ENCODE peak calls at places on chromosomes 4 and X, in four cellular contexts. U is endothelial cell of umbilical vein, P is esophagus squamous epithelium, I is mucosa of descending colon. C is an unnamed sample.
A peak's percentile ranks its signal among the peaks of the same experiment; 100 is the strongest.

GRCh38 chrX:118240359-118240758 is 105.5 kb upstream of the WDR44 start:
- DNase-seq in U (peak; percentile 6), P (no peak), I (no peak), C (no peak)

GRCh38 chr4:25030283-25031076 is at the start of gene LGI2:
- DNase-seq in U (no peak), I (peak; percentile 36), P (no peak), C (no peak)

GRCh38 chr4:56506110-56506705 is 617 bp downstream of the ARL9 start:
- DNase-seq in I (no peak), U (peak; percentile 21), P (no peak), C (peak; percentile 27)

GRCh38 chrX:4850312-4850711 is 1136.9 kb upstream of the PRKX start:
- DNase-seq in I (no peak), P (no peak), U (no peak), C (no peak)

GRCh38 chr4:1359161-1359535 is 12.1 kb downstream of the UVSSA start:
- DNase-seq in P (no peak), U (no peak), I (no peak), C (no peak)

GRCh38 chr4:77194366-77194765 is 37.4 kb downstream of the CCNG2 start:
- DNase-seq in U (no peak), P (no peak), I (no peak), C (no peak)

GRCh38 chrX:153349952-153350351 is 16.0 kb downstream of the ZNF275 start:
- DNase-seq in U (no peak), I (no peak), P (no peak), C (no peak)

GRCh38 chrX:1026263-1027015 is 186.0 kb downstream of the CRLF2 start:
- DNase-seq in P (no peak), I (no peak), U (no peak), C (no peak)

GRCh38 chr4:13544556-13545393 is 467 bp upstream of the NKX3-2 start:
- DNase-seq in P (no peak), I (peak; percentile 81), U (peak; percentile 60), C (peak; percentile 77)

GRCh38 chr4:145956288-145956890 is 17.8 kb upstream of the ZNF827 start:
- DNase-seq in U (peak; percentile 43), P (no peak), I (no peak), C (peak; percentile 52)

GRCh38 chr4:139740531-139741041 is 75.0 kb downstream of the MGST2 start:
- DNase-seq in U (peak; percentile 92), P (peak; percentile 12), I (peak; percentile 38), C (no peak)

GRCh38 chrX:68724531-68725020 is 77.1 kb downstream of the STARD8 start:
- DNase-seq in P (no peak), I (no peak), U (no peak), C (peak; percentile 13)

GRCh38 chr4:6988016-6988715 is 55.0 kb upstream of the TADA2B start:
- DNase-seq in U (no peak), I (no peak), P (no peak), C (no peak)

GRCh38 chrX:150507251-150507856 is 61.1 kb upstream of the MTM1 start:
- DNase-seq in I (peak; percentile 40), P (no peak), U (peak; percentile 76), C (no peak)

GRCh38 chrX:41259516-41259915 is 74.4 kb upstream of the DDX3X start:
- DNase-seq in I (no peak), U (no peak), P (no peak), C (no peak)

GRCh38 chrX:137227164-137227563 is 193.4 kb upstream of the GPR101 start:
- DNase-seq in P (no peak), I (no peak), U (no peak), C (no peak)

GRCh38 chrX:18041656-18042055 is 179.0 kb downstream of the BEND2 start:
- DNase-seq in I (no peak), U (no peak), P (no peak), C (no peak)

GRCh38 chr4:11843927-11844326 is 415.2 kb upstream of the HS3ST1 start:
- DNase-seq in P (no peak), U (no peak), I (no peak), C (no peak)

GRCh38 chrX:131830400-131831184 is 192.5 kb upstream of the STK26 start:
- DNase-seq in U (peak; percentile 82), P (no peak), I (no peak), C (peak; percentile 88)
- H3K4me3 ChIP-seq in U (no peak overlapping the region), P (no peak overlapping the region), I (no peak overlapping the region), C (peak overlapping the region; percentile 32)

GRCh38 chr4:73170518-73171198 is 87.9 kb downstream of the ANKRD17 start:
- DNase-seq in P (no peak), I (no peak), U (no peak), C (no peak)
- H3K36me3 ChIP-seq in P (peaks cover 100% of the 10 kb centered on the region), I (no peaks in the 10 kb centered on the region), U (peaks cover 8% of the 10 kb centered on the region), C (peaks cover 91% of the 10 kb centered on the region)

DNA sequence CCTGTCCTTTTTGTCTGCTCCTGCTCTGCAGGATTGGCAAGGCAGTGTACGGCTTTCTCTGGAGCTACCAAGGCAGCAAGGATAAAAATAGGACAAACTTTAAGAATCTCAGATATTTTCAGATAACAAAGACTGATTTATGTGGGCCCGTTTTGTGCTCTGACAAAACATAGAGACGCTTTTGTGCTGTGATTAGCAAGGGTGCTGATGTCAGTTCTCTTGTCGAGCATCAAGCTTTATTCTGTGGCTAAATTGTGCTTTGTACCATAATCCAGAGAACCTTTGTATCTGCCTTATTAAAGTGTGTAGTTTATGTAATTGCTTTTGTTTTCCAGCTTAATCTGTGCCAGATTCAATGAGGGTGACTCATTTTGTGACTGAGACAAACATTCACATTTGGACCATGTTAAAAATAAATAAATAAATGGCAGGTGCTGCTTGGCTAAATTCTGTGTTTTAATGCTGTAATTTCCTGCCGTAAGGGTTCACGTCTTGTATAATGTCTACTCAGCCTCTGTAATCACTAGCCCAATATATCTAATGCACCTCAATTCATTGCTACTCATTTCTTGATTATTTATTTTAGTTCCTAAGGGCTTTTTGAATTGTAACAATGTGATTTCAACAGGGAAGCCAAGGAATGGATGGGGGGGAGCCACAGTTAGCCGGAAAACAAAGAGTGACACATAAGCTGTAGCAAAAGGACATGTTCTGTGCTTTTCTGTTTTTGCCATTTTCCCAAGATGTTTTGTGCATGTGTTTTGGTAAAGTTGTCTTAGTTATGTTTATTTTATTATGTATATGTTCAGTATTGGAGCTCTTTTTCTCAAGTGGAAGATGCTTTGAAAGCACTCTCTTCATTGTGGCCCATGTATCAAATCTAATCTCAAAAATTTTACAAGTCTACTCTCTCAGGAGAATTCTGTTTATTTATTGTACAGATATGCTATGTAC is 75.1 kb downstream of the GAB1 start:
- DNase-seq in I (no peak), P (no peak), U (peak; percentile 94), C (peak; percentile 12)
- H3K4me3 ChIP-seq in I (no peak overlapping the region), P (no peak overlapping the region), U (no peak overlapping the region), C (no peak overlapping the region)

DNA sequence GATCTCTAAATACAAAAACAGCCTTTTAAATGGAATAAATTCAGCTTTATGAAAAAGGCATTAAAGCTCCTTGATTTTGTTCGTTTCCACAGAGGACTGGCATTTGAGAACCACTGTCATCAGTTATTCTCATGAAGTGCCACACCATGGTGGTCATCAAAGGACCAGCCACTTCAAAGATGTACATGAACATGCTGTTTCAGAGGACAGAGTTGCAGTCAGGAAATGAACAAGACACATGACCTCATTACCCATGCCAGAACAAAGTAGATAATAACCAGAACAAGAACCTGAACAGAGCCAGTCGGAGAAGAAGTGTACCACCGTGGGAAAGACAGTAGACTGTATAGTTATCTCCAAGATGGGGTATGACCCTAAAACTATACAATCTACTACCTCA is 122.7 kb upstream of the HSD17B10 start:
- DNase-seq in I (no peak), U (no peak), P (no peak), C (no peak)
- H3K36me3 ChIP-seq in I (no peaks in the 10 kb centered on the region), U (peaks cover 33% of the 10 kb centered on the region), P (peaks cover 100% of the 10 kb centered on the region), C (peaks cover 89% of the 10 kb centered on the region)

GRCh38 chrX:129690435-129690834 is 35.7 kb upstream of the APLN start:
- DNase-seq in U (no peak), I (no peak), P (no peak), C (no peak)

GRCh38 chrX:129694805-129695204 is 40.0 kb upstream of the APLN start:
- DNase-seq in U (no peak), P (no peak), I (no peak), C (no peak)

GRCh38 chrX:129695937-129696336 is 41.2 kb upstream of the APLN start:
- DNase-seq in P (no peak), U (no peak), I (no peak), C (no peak)

GRCh38 chrX:129695535-129695934 is 40.8 kb upstream of the APLN start:
- DNase-seq in I (no peak), U (no peak), P (no peak), C (no peak)

GRCh38 chrX:129693343-129693742 is 38.6 kb upstream of the APLN start:
- DNase-seq in I (no peak), U (no peak), P (no peak), C (no peak)
- H3K4me3 ChIP-seq in I (no peak overlapping the region), U (no peak overlapping the region), P (no peak overlapping the region), C (no peak overlapping the region)

GRCh38 chr4:137524642-137525384 is 7.5 kb downstream of the PCDH18 start:
- DNase-seq in I (no peak), P (no peak), U (peak; percentile 57), C (no peak)
- H3K36me3 ChIP-seq in I (no peaks in the 10 kb centered on the region), P (peaks cover 11% of the 10 kb centered on the region), U (peaks cover 2% of the 10 kb centered on the region), C (peaks cover 57% of the 10 kb centered on the region)

GRCh38 chrX:72306851-72307645 is 1.3 kb upstream of the CITED1 start:
- DNase-seq in I (peak; percentile 72), U (peak; percentile 64), P (no peak), C (peak; percentile 62)

GRCh38 chrX:72307646-72308051 is 1.9 kb upstream of the CITED1 start:
- DNase-seq in I (no peak), P (no peak), U (no peak), C (no peak)

GRCh38 chrX:72309297-72310071 is 3.8 kb upstream of the CITED1 start:
- DNase-seq in U (no peak), I (no peak), P (no peak), C (no peak)

GRCh38 chrX:72308209-72308565 is 2.5 kb upstream of the CITED1 start:
- DNase-seq in U (no peak), P (no peak), I (no peak), C (no peak)

DNA sequence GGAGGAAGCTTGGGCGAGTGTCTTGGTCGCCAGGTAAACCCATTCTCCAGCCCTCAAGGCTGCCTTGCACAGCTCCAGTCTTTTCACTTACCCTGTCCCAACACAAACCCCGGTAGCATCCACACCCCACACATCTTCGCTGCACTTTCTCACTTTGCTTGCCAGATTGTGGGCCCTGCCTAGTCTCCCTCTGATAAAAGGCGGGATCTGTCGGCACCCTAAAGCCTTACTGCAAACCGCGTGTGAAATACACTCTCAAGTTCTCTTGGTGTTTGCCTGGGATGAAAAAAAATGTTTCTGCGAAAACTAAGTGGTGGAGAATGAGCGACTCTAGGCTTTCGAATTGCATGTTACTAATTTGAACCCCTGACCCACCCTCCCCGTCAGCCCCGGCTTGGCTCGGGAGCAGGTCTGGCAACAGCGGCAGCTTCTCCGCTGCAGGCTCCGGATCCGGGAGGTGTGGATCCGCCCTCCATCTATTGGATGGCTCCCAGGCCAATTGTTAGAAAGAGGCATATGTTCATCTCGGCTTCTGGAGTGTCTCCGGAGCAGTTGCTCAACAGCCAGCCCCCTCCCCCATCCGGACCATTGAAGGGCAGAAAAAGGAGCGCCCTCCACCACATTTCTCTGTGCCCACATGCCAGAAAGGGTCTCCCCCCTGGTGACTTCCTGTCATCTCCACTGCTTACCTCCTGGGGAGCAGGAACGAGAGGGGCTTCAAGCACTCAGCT is 3.0 kb upstream of the CITED1 start:
- DNase-seq in U (peak; percentile 63), I (peak; percentile 75), P (no peak), C (peak; percentile 55)
- H3K4me3 ChIP-seq in U (no peak overlapping the region), I (no peak overlapping the region), P (peak overlapping the region; percentile 33), C (no peak overlapping the region)